ENCODE peak calls at places on chromosomes 1 and 21, in seven cellular contexts. B is effector memory CD4-positive, alpha-beta T cell; R is esophagus muscularis mucosa; U is IMR-90; F is astrocyte of the spinal cord; S is mucosa of descending colon; J is GM12865. H is an unnamed sample.

GRCh38 chr1:53130878-53131589 is 11.4 kb downstream of the SLC1A7 start:
- DNase-seq in R (no peak), B (no peak), J (no peak), U (no peak), S (no peak), F (no peak), H (no peak)

GRCh38 chr1:167533851-167534300 is 15.5 kb upstream of the CD247 start:
- DNase-seq in B (peak), F (peak), J (peak), R (no peak), S (no peak), U (peak), H (peak)

GRCh38 chr1:244371294-244372141 is 80.2 kb downstream of the ADSS2 start:
- DNase-seq in S (no peak), F (no peak), J (peak), R (no peak), B (no peak), U (no peak), H (no peak)

GRCh38 chr1:168473164-168473563 is 70.6 kb downstream of the XCL2 start:
- DNase-seq in S (no peak), U (no peak), R (no peak), F (no peak), J (no peak), B (no peak), H (no peak)

GRCh38 chr21:17402885-17403477 is 109.9 kb upstream of the CXADR start:
- DNase-seq in B (no peak), J (no peak), U (peak), S (no peak), R (no peak), F (no peak), H (no peak)

GRCh38 chr1:191831572-191831971 is 326.7 kb upstream of the RGS18 start:
- DNase-seq in U (no peak), B (no peak), J (peak), F (peak), R (no peak), S (no peak), H (no peak)

GRCh38 chr1:231020139-231020601 is 19.9 kb downstream of the FAM89A start:
- DNase-seq in B (no peak), J (no peak), S (no peak), F (no peak), R (peak), U (peak), H (no peak)

GRCh38 chr1:32249831-32250525 is 1.1 kb upstream of the LCK start:
- DNase-seq in U (peak), J (peak), B (peak), S (peak), F (no peak), R (no peak), H (no peak)

GRCh38 chr1:201591981-201592380 is 53.1 kb downstream of the NAV1 start:
- DNase-seq in F (no peak), U (no peak), R (no peak), B (no peak), J (no peak), S (no peak), H (no peak)

GRCh38 chr1:244319283-244320132 is 132.2 kb downstream of the ADSS2 start:
- DNase-seq in R (no peak), F (peak), S (no peak), B (peak), J (peak), U (peak), H (no peak)

GRCh38 chr1:31715097-31715872 is 11.5 kb upstream of the COL16A1 start:
- DNase-seq in R (peak), F (peak), J (peak), S (peak), B (no peak), U (peak), H (peak)

DNA sequence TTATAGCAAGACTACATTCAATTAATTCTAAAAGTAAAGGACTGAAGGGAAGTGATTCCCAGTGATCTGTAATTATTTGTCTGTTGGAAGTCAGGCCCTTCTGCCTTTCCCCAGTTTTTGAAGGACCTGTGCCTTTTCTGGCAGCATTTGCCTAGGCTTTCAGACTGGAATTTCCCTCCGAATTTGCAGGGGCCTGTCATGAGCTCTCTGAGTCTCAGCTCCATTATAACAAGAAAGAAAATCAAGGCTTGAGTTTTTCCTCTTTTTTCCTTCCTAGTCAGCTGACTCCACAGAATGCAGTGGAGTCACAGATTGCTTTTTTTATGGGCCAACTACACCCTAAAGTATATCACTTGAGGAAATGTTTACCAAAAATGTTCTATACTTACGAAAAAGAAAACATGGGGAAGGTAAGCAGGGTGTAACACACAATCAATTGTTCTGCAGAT is 1.1 kb downstream of the NR5A2 start:
- DNase-seq in R (no peak), S (no peak), B (no peak), F (no peak), U (no peak), J (no peak), H (no peak)
- H3K4me3 ChIP-seq in R (peak), S (peak), B (peak), F (peak), U (peak), J (peak), H (peak)

GRCh38 chr1:227733309-227733705 is 1.8 kb downstream of the JMJD4 start:
- DNase-seq in S (no peak), F (no peak), R (no peak), U (no peak), J (no peak), B (no peak), H (no peak)
- H3K4me3 ChIP-seq in S (no peak), F (no peak), R (no peak), U (no peak), J (no peak), B (no peak), H (no peak)

GRCh38 chr1:28248273-28249012 is 10.9 kb upstream of the SESN2 start:
- DNase-seq in R (peak), S (peak), F (peak), J (peak), B (peak), U (peak), H (peak)

GRCh38 chr1:28249879-28250295 is 9.4 kb upstream of the SESN2 start:
- DNase-seq in R (no peak), S (no peak), U (no peak), B (no peak), F (no peak), J (no peak), H (no peak)

GRCh38 chr1:28247603-28248272 is 11.6 kb upstream of the SESN2 start:
- DNase-seq in R (no peak), U (no peak), S (no peak), F (no peak), J (no peak), B (no peak), H (no peak)

GRCh38 chr1:28246427-28246832 is 10.5 kb downstream of the ATP5IF1 start:
- DNase-seq in B (peak), R (no peak), S (no peak), J (peak), F (no peak), U (peak), H (no peak)

GRCh38 chr1:28249013-28249870 is 10.1 kb upstream of the SESN2 start:
- DNase-seq in B (no peak), U (peak), F (peak), R (no peak), J (peak), S (no peak), H (no peak)
- H3K4me3 ChIP-seq in B (peak), U (no peak), F (no peak), R (no peak), J (peak), S (no peak), H (no peak)

DNA sequence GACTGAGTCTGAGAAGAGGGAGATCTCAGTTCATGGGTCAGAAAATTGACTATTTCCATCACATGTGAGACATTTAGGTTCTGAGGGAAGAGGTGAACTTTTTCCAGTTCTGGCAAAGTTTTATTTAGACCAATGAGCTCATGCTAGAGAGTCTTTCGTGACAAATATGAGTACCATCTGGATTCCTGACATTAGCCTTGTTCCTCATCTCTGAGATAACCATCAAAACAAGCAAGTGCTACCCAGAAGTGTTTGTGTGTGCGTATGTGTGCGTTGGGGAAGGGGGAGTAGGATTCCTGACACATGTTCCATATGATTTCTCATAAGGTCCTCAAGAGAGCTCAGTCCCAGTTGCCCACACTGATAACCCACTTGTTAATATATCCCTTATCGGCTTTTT is 120.6 kb downstream of the FASLG start:
- DNase-seq in R (no peak), U (peak), F (no peak), S (no peak), J (no peak), B (no peak), H (no peak)
- H3K4me3 ChIP-seq in R (no peak), U (no peak), F (no peak), S (no peak), J (no peak), B (no peak), H (no peak)

DNA sequence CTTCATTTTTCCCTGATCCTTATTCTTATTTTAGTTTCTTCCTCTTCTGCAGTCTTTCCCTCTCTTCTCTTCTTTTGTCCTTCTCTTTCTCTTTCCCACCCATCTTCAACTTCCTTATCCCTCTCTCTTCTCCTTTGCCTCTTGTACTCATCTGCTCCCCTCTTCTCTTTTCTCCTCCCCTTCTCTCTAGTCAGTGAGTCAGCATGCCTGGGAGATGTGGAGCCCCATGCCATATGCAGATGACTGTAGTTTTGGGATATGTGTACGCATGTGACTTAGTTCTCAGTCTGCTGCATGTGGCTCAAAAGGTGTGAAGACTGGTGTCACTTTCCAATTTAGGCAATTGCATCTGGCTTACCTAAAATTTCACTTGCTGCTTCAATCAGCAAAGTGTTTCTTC is 10.4 kb downstream of the DNAJC6 start:
- DNase-seq in F (no peak), S (no peak), B (no peak), J (no peak), R (no peak), U (no peak), H (no peak)
- H3K4me3 ChIP-seq in F (no peak), S (no peak), B (no peak), J (no peak), R (no peak), U (no peak), H (no peak)

DNA sequence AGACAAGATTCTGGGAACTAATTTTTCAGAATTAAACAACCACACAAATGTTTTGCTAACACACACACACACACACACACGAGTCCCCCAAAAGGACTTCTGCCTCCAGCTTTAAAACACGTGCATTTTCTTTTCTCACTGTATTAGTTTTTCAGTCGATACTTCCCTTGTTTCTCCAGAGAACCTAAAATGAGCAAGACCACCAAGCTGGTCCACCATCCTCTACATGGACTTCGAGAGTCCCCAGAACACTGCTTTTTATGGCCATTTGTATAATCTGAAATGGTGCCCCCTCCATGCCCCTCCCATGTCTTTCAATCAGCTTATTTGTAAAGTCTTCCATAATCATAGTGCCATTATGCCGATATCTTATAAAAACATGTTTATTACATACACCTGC is 10.8 kb upstream of the CHI3L2 start:
- DNase-seq in U (no peak), J (peak), F (no peak), B (no peak), R (no peak), S (no peak), H (no peak)
- H3K4me3 ChIP-seq in U (no peak), J (peak), F (no peak), B (no peak), R (no peak), S (no peak), H (no peak)

GRCh38 chr1:36469163-36469562 is 5.0 kb upstream of the MRPS15 start:
- DNase-seq in B (no peak), R (no peak), J (no peak), F (no peak), S (no peak), U (no peak), H (no peak)
- H3K4me3 ChIP-seq in B (no peak), R (no peak), J (no peak), F (no peak), S (no peak), U (no peak), H (no peak)

GRCh38 chr1:89823679-89824292 is 3.0 kb downstream of the LRRC8D start:
- DNase-seq in S (no peak), B (no peak), J (no peak), R (no peak), F (no peak), U (no peak), H (no peak)
- H3K4me3 ChIP-seq in S (no peak), B (no peak), J (no peak), R (no peak), F (no peak), U (no peak), H (no peak)